ENCODE peak calls at places on chromosomes 11 and 22, in seven cellular contexts. W is HCT116, Z is GM12878, K is SK-N-SH, Y is HepG2, L is K562, I is H1. N is an unnamed sample.

GRCh38 chr11:76805206-76805913 is 22.2 kb downstream of the TSKU start:
- DNase-seq in K (no peak), W (no peak), Z (no peak), I (peak), Y (no peak), L (peak), N (no peak)

GRCh38 chr22:38873469-38874411 is 1.7 kb upstream of the CBX6 start:
- DNase-seq in K (no peak), I (peak), Y (no peak), L (no peak), Z (peak), W (no peak), N (no peak)

GRCh38 chr11:60145677-60146076 is 37.2 kb downstream of the MS4A6A start:
- DNase-seq in L (no peak), Y (no peak), K (no peak), W (no peak), Z (no peak), I (no peak), N (no peak)

GRCh38 chr11:79309402-79309801 is 131.4 kb downstream of the TENM4 start:
- DNase-seq in Z (no peak), I (no peak), Y (no peak), K (no peak), L (no peak), W (no peak), N (no peak)

GRCh38 chr11:102757823-102758549 is 22.4 kb downstream of the MMP10 start:
- DNase-seq in I (no peak), Z (no peak), Y (no peak), K (no peak), L (no peak), W (no peak), N (no peak)

GRCh38 chr11:76512851-76513653 is 68.2 kb downstream of the EMSY start:
- DNase-seq in L (no peak), K (peak), Z (no peak), Y (no peak), W (peak), I (no peak), N (peak)

GRCh38 chr22:48265000-48265625 is 1502.7 kb downstream of the TBC1D22A start:
- DNase-seq in L (no peak), W (no peak), K (no peak), I (no peak), Z (no peak), Y (no peak), N (no peak)

GRCh38 chr22:50720301-50720845 is 17.6 kb upstream of the ACR start:
- DNase-seq in Z (no peak), W (no peak), L (no peak), I (no peak), K (peak), Y (no peak), N (no peak)

GRCh38 chr11:76329084-76329648 is 51.8 kb downstream of the THAP12 start:
- DNase-seq in I (peak), Z (no peak), L (no peak), K (no peak), Y (peak), W (peak), N (no peak)

GRCh38 chr22:49589301-49589700 is 238.4 kb downstream of the BRD1 start:
- DNase-seq in I (no peak), K (no peak), L (no peak), Z (no peak), Y (no peak), W (no peak), N (no peak)

GRCh38 chr11:129323896-129324522 is 51.6 kb upstream of the BARX2 start:
- DNase-seq in I (peak), L (no peak), Z (no peak), Y (peak), W (no peak), K (no peak), N (no peak)

GRCh38 chr11:66371627-66372415 is at the start of gene SLC29A2:
- DNase-seq in L (peak), I (peak), Y (no peak), W (peak), Z (peak), K (peak), N (peak)

DNA sequence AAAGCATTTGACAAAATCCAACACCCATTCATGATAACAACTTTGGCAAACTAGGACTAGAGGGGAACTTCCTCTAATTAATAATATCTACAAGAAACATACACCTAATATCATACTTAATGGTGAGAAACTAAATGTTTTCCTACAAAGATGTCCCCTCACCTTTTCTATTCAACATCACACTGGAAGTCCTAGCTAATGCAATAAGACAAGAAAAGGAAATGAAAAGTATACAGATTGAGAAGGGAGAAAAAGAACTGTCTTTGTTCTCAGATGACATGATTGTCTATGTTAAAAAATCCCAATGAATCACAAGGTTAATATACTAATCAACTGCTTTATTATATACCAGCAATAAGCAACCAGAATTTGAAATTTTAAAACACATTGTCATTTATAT is 52.4 kb downstream of the C11orf65 start:
- DNase-seq in K (no peak), L (no peak), W (no peak), Z (no peak), Y (no peak), I (no peak), N (no peak)
- TF ChIP-seq JUND in K (no peak), L (no peak), W (no peak), Z (no peak), Y (no peak), I (no peak), N (no peak)

DNA sequence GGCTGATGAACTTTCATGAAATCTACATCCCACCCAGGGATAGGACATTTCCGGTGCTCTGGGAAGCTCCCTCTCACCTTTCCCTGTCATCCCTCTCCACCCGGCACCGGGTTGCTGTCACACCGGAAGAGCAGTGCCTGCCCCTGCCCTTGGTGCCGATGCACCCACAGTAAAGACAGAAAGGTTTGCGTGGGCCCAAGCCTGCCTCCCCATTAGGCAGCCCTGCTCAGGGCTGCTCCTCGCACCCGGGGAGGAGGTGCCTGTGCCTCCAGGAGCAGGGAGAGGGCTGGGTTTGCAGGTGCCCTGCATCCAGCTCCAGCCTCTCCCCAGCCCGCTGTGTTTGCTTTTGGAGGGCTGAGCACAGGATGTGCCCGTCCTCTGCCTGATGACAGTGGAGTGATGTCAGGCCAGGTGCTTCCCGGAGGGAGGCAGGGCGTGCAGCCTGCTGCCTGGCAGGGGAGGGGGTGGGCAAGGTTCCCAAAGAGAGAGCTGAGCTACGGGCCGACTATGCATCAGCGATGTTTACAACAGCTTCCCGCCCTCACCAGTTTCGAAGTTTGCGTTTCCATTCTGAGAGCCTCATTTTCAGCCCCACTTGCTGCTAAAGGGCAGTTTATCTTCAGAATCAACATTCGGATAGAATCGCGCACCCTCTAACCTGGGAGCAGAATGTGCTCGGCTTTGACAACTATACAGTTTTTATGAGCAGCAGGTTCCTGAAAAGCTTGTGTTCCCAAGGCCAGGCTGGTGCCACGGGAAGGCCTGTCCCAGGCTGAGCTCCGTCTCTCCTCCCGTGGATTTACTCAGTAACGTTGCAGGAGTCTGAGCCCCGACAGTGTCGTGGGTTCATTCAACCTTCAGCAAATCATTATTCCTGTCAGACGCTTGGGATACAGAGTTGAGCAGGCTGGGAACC is 83.2 kb upstream of the CLDN5 start:
- DNase-seq in L (no peak), Y (no peak), K (no peak), Z (no peak), W (no peak), I (peak), N (no peak)
- TF ChIP-seq JUND in L (no peak), Y (no peak), K (no peak), Z (no peak), W (no peak), I (no peak), N (no peak)

DNA sequence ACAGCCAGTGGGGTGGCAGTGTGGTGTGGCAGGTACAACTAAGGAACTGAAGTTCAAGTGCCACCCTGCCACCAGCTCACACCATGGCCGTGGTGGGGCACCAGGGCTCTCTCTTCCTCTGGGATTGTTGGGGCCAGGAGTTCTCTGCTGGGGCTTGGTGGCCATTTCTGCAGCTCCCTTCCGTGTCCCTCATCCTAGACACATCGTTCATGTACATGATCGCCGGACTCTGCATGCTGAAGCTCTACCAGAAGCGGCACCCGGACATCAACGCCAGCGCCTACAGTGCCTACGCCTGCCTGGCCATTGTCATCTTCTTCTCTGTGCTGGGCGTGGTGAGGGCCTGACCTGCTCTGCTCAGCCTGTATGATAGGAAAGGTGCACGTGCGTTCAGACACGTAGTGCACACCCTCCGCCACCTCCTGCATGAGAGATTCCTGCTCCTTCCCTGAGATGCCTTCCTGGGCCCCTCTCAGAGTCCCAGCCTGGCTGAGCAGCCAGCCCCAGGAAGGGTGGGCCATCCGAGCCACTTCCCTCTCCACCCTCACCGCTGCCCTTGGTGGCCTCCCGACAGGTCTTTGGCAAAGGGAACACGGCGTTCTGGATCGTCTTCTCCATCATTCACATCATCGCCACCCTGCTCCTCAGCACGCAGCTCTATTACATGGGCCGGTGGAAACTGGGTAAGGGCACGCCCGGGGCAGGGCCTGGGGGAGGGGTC is 7.3 kb upstream of the TAGLN start:
- DNase-seq in W (no peak), Y (no peak), Z (no peak), L (no peak), I (no peak), K (no peak), N (no peak)
- TF ChIP-seq JUND in W (no peak), Y (no peak), Z (no peak), L (no peak), I (no peak), K (no peak), N (no peak)

GRCh38 chr22:17589810-17590375 is 26.6 kb downstream of the SLC25A18 start:
- DNase-seq in I (no peak), K (no peak), L (no peak), Y (no peak), W (no peak), Z (no peak), N (no peak)
- TF ChIP-seq JUND in I (no peak), K (no peak), L (no peak), Y (no peak), W (no peak), Z (no peak), N (no peak)

DNA sequence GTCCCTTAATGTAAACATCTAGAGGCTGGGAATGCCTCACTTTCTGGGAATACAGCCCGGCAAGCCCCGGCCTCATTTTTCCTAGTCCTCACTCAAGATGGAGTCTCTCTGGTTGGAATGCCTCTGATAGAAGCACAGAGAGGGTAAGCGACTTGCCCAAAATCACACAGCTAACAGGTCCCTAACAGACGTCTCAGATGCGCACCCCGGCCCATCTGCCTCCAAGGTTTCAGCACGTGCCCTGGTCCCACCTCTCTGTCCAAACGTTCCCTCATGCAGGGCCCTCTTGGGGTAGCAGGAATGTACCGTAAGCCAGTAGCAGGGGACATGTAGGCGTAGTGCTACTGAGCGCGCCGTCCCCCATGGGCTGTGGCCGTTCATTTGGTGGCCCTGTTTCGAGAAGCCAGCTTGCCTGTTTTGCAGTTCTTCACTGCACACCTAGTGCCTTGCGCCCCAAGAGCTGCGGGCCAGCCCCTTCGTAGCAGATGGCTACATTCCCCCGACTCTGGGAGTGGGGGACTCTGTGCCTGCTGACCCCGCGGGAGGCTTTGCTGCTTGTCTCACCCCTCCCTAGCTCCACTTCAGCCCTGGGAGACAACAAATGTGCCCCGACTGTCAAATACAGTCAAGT is 62.1 kb upstream of the FADD start:
- DNase-seq in Y (no peak), W (no peak), Z (no peak), I (no peak), L (no peak), K (no peak), N (no peak)
- TF ChIP-seq JUND in Y (no peak), W (no peak), Z (no peak), I (no peak), L (no peak), K (no peak), N (no peak)

GRCh38 chr11:111977141-111978027 is 40.2 kb downstream of the DIXDC1 start:
- DNase-seq in Z (no peak), Y (no peak), W (no peak), I (peak), K (peak), L (no peak), N (peak)

GRCh38 chr11:111976614-111977140 is 39.5 kb downstream of the DIXDC1 start:
- DNase-seq in W (no peak), L (no peak), I (peak), K (no peak), Y (no peak), Z (no peak), N (peak)

GRCh38 chr11:111980062-111980461 is 42.9 kb downstream of the DIXDC1 start:
- DNase-seq in Z (no peak), I (no peak), L (no peak), K (peak), Y (no peak), W (no peak), N (no peak)

GRCh38 chr11:111976119-111976518 is 39.0 kb downstream of the DIXDC1 start:
- DNase-seq in Y (no peak), I (no peak), W (no peak), K (no peak), Z (no peak), L (no peak), N (no peak)

GRCh38 chr11:111978028-111978771 is 41.1 kb downstream of the DIXDC1 start:
- DNase-seq in Y (no peak), I (peak), L (peak), W (no peak), K (peak), Z (no peak), N (peak)
- TF ChIP-seq JUND in Y (no peak), I (no peak), L (no peak), W (no peak), K (no peak), Z (no peak), N (no peak)

DNA sequence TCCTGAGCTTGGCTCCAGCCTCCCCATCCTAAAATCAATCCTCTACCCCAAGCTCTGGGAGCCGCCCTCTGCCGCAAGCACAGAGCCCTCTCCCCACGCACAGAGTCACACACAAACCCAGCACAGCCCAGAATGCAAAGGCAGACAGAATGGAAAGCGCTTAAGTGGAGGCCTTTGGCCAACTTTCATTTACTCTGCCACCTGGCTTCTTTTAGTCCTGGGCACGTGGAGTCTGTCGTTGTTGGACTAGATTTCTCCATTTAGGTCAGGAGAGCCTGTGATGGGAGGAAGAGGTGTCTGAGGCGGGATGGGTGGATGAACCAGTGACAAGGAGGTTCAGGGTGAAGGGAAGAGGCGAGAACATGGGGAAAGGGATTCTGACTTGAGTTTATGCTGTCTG is 191.7 kb downstream of the DSCAML1 start:
- DNase-seq in I (no peak), L (no peak), K (no peak), Y (no peak), Z (no peak), W (no peak), N (no peak)
- TF ChIP-seq JUND in I (no peak), L (no peak), K (no peak), Y (no peak), Z (no peak), W (no peak), N (no peak)

GRCh38 chr11:12868315-12869073 is 140.6 kb upstream of the RASSF10 start:
- DNase-seq in L (peak), Z (no peak), Y (no peak), I (no peak), W (no peak), K (no peak), N (no peak)
- TF ChIP-seq JUND in L (peak), Z (no peak), Y (no peak), I (no peak), W (no peak), K (no peak), N (no peak)

N was measured in T47D.